ENCODE peak calls at places on chromosomes 6 and 20, in eight cellular contexts. O, L, W, T, A, R, M and F are unnamed samples.

GRCh38 chr20:667351-668034 is 8.1 kb downstream of the SCRT2 start:
- DNase-seq in O (peak; percentile 54), L (peak; percentile 80), W (peak; percentile 73), T (no peak), A (peak; percentile 80), R (peak; percentile 92), M (no peak), F (peak; percentile 55)

GRCh38 chr6:168322966-168323365 is 3.4 kb upstream of the DACT2 start:
- DNase-seq in O (no peak), L (no peak), W (no peak), T (no peak), A (no peak), R (no peak), M (no peak), F (peak; percentile 71)

GRCh38 chr20:38665094-38665493 is 59.2 kb upstream of the SLC32A1 start:
- DNase-seq in O (no peak), L (no peak), W (no peak), T (no peak), A (no peak), R (no peak), M (no peak), F (no peak)

GRCh38 chr6:123380257-123380656 is 256.5 kb downstream of the TRDN start:
- DNase-seq in O (peak; percentile 26), L (peak; percentile 12), W (peak; percentile 28), T (no peak), A (no peak), R (peak; percentile 52), M (no peak), F (peak; percentile 56)

GRCh38 chr6:15061176-15061575 is 184.7 kb upstream of the JARID2 start:
- DNase-seq in O (no peak), L (peak; percentile 32), W (no peak), T (no peak), A (no peak), R (no peak), M (no peak), F (no peak)

GRCh38 chr6:129031051-129031599 is 148.2 kb downstream of the LAMA2 start:
- DNase-seq in O (peak; percentile 17), L (no peak), W (no peak), T (no peak), A (no peak), R (no peak), M (no peak), F (peak; percentile 36)

GRCh38 chr6:112330877-112331260 is 16.3 kb upstream of the RFPL4B start:
- DNase-seq in O (no peak), L (no peak), W (no peak), T (no peak), A (no peak), R (no peak), M (no peak), F (peak; percentile 26)

GRCh38 chr6:138145402-138145801 is 16.3 kb upstream of the ARFGEF3 start:
- DNase-seq in O (no peak), L (no peak), W (no peak), T (no peak), A (no peak), R (no peak), M (no peak), F (no peak)

GRCh38 chr20:44398303-44398702 is 42.8 kb downstream of the HNF4A start:
- DNase-seq in O (peak; percentile 93), L (no peak), W (no peak), T (no peak), A (peak; percentile 87), R (no peak), M (no peak), F (peak; percentile 93)

GRCh38 chr6:155185544-155185943 is 78.3 kb upstream of the CLDN20 start:
- DNase-seq in O (peak; percentile 69), L (peak; percentile 60), W (no peak), T (no peak), A (peak; percentile 25), R (peak; percentile 89), M (no peak), F (peak; percentile 43)

GRCh38 chr6:95803889-95804288 is 211.9 kb upstream of the FUT9 start:
- DNase-seq in O (no peak), L (no peak), W (no peak), T (no peak), A (no peak), R (no peak), M (no peak), F (no peak)

GRCh38 chr6:52020961-52021570 is 66.3 kb downstream of the PKHD1 start:
- DNase-seq in O (peak; percentile 64), L (no peak), W (peak; percentile 34), T (no peak), A (peak; percentile 1), R (no peak), M (no peak), F (peak; percentile 45)

GRCh38 chr20:3430376-3431069 is 23.1 kb upstream of the DNAAF9 start:
- DNase-seq in O (no peak), L (no peak), W (peak; percentile 98), T (no peak), A (no peak), R (no peak), M (no peak), F (no peak)

DNA sequence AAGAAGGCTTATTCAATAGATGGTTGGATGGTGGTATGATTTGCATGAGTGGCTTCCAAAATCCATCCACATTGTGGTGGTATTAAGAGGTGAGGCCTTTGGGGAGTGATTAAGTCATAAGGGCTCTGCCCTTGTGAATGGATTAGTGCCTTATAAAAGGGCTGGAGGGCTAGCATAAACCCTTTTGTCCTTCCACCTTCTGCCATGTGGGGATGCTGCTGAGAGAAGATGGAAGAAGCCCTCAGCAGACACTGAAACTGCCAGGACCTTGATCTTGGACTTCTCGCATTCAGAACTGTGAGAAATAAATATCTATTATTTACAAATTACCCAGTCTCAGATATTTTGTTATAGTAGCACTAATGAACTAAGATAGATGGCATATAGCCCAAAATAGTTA is 27.8 kb upstream of the SRPK1 start:
- DNase-seq in O (peak; percentile 48), L (no peak), W (peak; percentile 66), T (no peak), A (no peak), R (peak; percentile 82), M (no peak), F (peak; percentile 34)
- TF ChIP-seq CTCF in O (peak; percentile 52), L (peak; percentile 13), W (peak; percentile 56), T (peak; percentile 24), A (no peak), R (peak; percentile 71), M (peak; percentile 26), F (no peak)

GRCh38 chr20:46089338-46090094 is at the start of gene NCOA5:
- DNase-seq in O (peak; percentile 98), L (peak; percentile 95), W (peak; percentile 98), T (peak; percentile 98), A (peak; percentile 91), R (peak; percentile 98), M (peak; percentile 96), F (peak; percentile 93)
- TF ChIP-seq CTCF in O (peak; percentile 31), L (no peak), W (no peak), T (peak; percentile 40), A (peak; percentile 39), R (no peak), M (peak; percentile 36), F (no peak)

GRCh38 chr6:25942561-25943147 is 12.2 kb upstream of the SLC17A2 start:
- DNase-seq in O (peak; percentile 68), L (no peak), W (peak; percentile 69), T (no peak), A (peak; percentile 16), R (no peak), M (no peak), F (peak; percentile 60)
- TF ChIP-seq CTCF in O (peak; percentile 87), L (peak; percentile 24), W (peak; percentile 49), T (peak; percentile 59), A (peak; percentile 74), R (peak; percentile 76), M (peak; percentile 75), F (peak; percentile 43)

GRCh38 chr6:48449002-48449401 is 338.0 kb upstream of the PTCHD4 start:
- DNase-seq in O (peak; percentile 19), L (no peak), W (peak; percentile 5), T (no peak), A (no peak), R (no peak), M (no peak), F (no peak)
- TF ChIP-seq CTCF in O (peak; percentile 37), L (no peak), W (no peak), T (peak; percentile 38), A (no peak), R (peak; percentile 47), M (no peak), F (peak; percentile 16)

DNA sequence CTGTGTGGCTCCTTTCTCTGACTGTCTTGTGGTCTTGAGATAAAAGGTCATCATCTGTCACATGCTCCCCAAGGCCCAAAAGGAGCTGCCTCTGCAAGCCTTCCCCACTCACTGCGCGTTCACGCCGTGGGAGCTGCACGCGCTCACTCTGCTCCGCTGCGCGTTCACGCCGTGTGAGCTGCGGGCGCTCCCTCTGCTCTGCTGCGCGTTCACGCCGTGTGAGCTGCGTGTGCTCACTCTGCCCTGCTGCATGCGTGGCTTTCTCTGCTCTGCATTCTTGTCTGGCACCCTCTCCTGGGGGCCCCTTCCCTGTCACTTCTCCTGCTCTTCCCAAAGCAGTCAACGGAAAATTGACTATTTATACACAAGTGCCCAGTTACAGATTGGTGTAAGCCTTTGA is 42.5 kb downstream of the PSMB1 start:
- DNase-seq in O (no peak), L (no peak), W (no peak), T (peak; percentile 56), A (no peak), R (no peak), M (no peak), F (no peak)
- TF ChIP-seq CTCF in O (no peak), L (no peak), W (no peak), T (no peak), A (no peak), R (no peak), M (no peak), F (no peak)

GRCh38 chr6:13397359-13398080 is 69.2 kb upstream of the TBC1D7 start:
- DNase-seq in O (no peak), L (no peak), W (peak; percentile 61), T (no peak), A (peak; percentile 25), R (no peak), M (no peak), F (peak; percentile 35)
- TF ChIP-seq CTCF in O (no peak), L (no peak), W (no peak), T (peak; percentile 29), A (no peak), R (peak; percentile 53), M (no peak), F (peak; percentile 16)

DNA sequence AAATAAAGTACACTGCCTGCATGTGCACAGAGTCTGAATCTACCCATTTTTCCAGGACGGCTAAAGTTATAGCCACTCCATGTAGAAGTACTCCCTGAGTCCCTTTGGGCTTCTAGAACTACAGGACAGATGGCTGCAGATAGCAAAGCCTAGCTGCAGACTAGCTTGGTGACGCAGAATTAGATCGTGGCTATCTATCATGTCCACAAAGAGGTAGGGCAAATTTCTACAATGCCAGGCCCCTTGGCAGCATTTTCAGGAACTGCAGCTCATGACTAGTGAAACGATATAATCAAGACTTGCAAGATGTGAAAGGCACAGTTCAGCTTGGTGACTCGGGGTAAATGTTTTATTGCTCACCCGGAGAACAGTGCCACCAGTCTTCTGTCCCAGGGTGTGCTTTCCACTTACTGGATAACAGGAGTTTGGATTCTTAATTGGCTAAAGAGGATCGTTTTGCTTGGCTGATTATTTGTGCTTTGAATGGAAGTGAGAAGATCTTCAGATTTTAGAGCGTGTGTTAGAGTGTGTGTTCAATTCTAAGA is 108.7 kb upstream of the LY86 start:
- DNase-seq in O (no peak), L (no peak), W (no peak), T (no peak), A (no peak), R (no peak), M (no peak), F (no peak)
- TF ChIP-seq CTCF in O (no peak), L (no peak), W (no peak), T (no peak), A (no peak), R (no peak), M (no peak), F (no peak)